ENCODE peak calls at places on chromosome X, in nine cellular contexts. Y is choroid plexus epithelial cell, P is fibroblast of villous mesenchyme, M is suprapubic skin, R is AG09309, Q is lower leg skin, E is tibial nerve, K is fibroblast of pulmonary artery, J is tibial artery. N is an unnamed sample.

GRCh38 chrX:25860322-25860721 is 277.8 kb upstream of the MAGEB18 start:
- DNase-seq in Y (no peak), P (no peak), M (no peak), R (no peak), Q (no peak), E (no peak), K (no peak), J (no peak), N (no peak)

GRCh38 chrX:149531599-149531998 is 9.2 kb upstream of the EOLA1 start:
- DNase-seq in Y (no peak), P (no peak), M (no peak), R (no peak), Q (peak), E (no peak), K (no peak), J (no peak), N (no peak)

GRCh38 chrX:12241026-12241425 is 102.8 kb downstream of the FRMPD4 start:
- DNase-seq in Y (no peak), P (no peak), M (no peak), R (no peak), Q (no peak), E (no peak), K (no peak), J (no peak), N (no peak)

GRCh38 chrX:101550825-101551767 is 749 bp downstream of the ARMCX1 start:
- DNase-seq in Y (peak), P (peak), M (peak), R (no peak), Q (peak), E (peak), K (peak), J (peak), N (no peak)

GRCh38 chrX:39335447-39336235 is 534.4 kb downstream of the MID1IP1 start:
- DNase-seq in Y (no peak), P (no peak), M (no peak), R (no peak), Q (peak), E (no peak), K (no peak), J (no peak), N (no peak)

GRCh38 chrX:9738146-9738545 is 27.5 kb downstream of the GPR143 start:
- DNase-seq in Y (peak), P (peak), M (no peak), R (no peak), Q (no peak), E (no peak), K (no peak), J (no peak), N (no peak)

GRCh38 chrX:137891431-137891830 is 325.5 kb downstream of the ZIC3 start:
- DNase-seq in Y (no peak), P (no peak), M (no peak), R (no peak), Q (no peak), E (no peak), K (no peak), J (no peak), N (no peak)

GRCh38 chrX:46554942-46555341 is 9.7 kb upstream of the ZNF674 start:
- DNase-seq in Y (peak), P (peak), M (no peak), R (no peak), Q (no peak), E (no peak), K (peak), J (no peak), N (no peak)

GRCh38 chrX:136191171-136191570 is 43.8 kb downstream of the FHL1 start:
- DNase-seq in Y (peak), P (no peak), M (no peak), R (no peak), Q (no peak), E (no peak), K (no peak), J (no peak), N (no peak)

GRCh38 chrX:154046262-154046771 is 26.6 kb upstream of the IRAK1 start:
- DNase-seq in Y (peak), P (peak), M (no peak), R (peak), Q (no peak), E (peak), K (peak), J (peak), N (peak)

GRCh38 chrX:13167444-13168207 is 123.2 kb upstream of the FAM9C start:
- DNase-seq in Y (peak), P (peak), M (no peak), R (peak), Q (no peak), E (no peak), K (peak), J (peak), N (no peak)

GRCh38 chrX:67604979-67605703 is 61.3 kb downstream of the AR start:
- DNase-seq in Y (peak), P (peak), M (no peak), R (peak), Q (no peak), E (no peak), K (peak), J (no peak), N (peak)

GRCh38 chrX:153226344-153227190 is 47.5 kb downstream of the MAGEA1 start:
- DNase-seq in Y (peak), P (peak), M (no peak), R (no peak), Q (no peak), E (peak), K (peak), J (peak), N (no peak)

GRCh38 chrX:136147966-136148365 is 633 bp downstream of the FHL1 start:
- DNase-seq in Y (no peak), P (no peak), M (peak), R (no peak), Q (no peak), E (no peak), K (no peak), J (no peak), N (no peak)

GRCh38 chrX:72020788-72021187 is 110.1 kb downstream of the NHSL2 start:
- DNase-seq in Y (no peak), P (no peak), M (no peak), R (no peak), Q (no peak), E (no peak), K (no peak), J (no peak), N (no peak)

GRCh38 chrX:63466690-63467089 is 115.6 kb upstream of the SPIN4 start:
- DNase-seq in Y (peak), P (no peak), M (no peak), R (no peak), Q (no peak), E (no peak), K (peak), J (no peak), N (no peak)

GRCh38 chrX:72258174-72258573 is 18.9 kb downstream of the RPS4X start:
- DNase-seq in Y (peak), P (peak), M (no peak), R (peak), Q (no peak), E (no peak), K (peak), J (no peak), N (peak)

GRCh38 chrX:155028192-155028591 is 1.5 kb downstream of the FUNDC2 start:
- DNase-seq in Y (no peak), P (no peak), M (no peak), R (no peak), Q (no peak), E (no peak), K (no peak), J (no peak), N (no peak)

GRCh38 chrX:42505057-42505456 is 272.9 kb downstream of the PPP1R2C start:
- DNase-seq in Y (no peak), P (no peak), M (no peak), R (no peak), Q (no peak), E (no peak), K (no peak), J (no peak), N (no peak)

GRCh38 chrX:70720721-70721120 is 187.8 kb downstream of the TEX11 start:
- DNase-seq in Y (peak), P (peak), M (no peak), R (no peak), Q (no peak), E (no peak), K (no peak), J (no peak), N (no peak)

GRCh38 chrX:154827624-154828408 is 6.6 kb downstream of the SMIM9 start:
- DNase-seq in Y (no peak), P (no peak), M (no peak), R (no peak), Q (no peak), E (no peak), K (no peak), J (no peak), N (no peak)

GRCh38 chrX:72644946-72645345 is 69.2 kb downstream of the PHKA1 start:
- DNase-seq in Y (no peak), P (no peak), M (no peak), R (no peak), Q (no peak), E (no peak), K (no peak), J (peak), N (no peak)

GRCh38 chrX:20378291-20378920 is 111.7 kb upstream of the RPS6KA3 start:
- DNase-seq in Y (no peak), P (no peak), M (no peak), R (no peak), Q (no peak), E (no peak), K (no peak), J (no peak), N (no peak)

GRCh38 chrX:49876750-49877149 is 2.5 kb upstream of the USP27X start:
- DNase-seq in Y (peak), P (peak), M (no peak), R (no peak), Q (no peak), E (no peak), K (peak), J (no peak), N (no peak)

DNA sequence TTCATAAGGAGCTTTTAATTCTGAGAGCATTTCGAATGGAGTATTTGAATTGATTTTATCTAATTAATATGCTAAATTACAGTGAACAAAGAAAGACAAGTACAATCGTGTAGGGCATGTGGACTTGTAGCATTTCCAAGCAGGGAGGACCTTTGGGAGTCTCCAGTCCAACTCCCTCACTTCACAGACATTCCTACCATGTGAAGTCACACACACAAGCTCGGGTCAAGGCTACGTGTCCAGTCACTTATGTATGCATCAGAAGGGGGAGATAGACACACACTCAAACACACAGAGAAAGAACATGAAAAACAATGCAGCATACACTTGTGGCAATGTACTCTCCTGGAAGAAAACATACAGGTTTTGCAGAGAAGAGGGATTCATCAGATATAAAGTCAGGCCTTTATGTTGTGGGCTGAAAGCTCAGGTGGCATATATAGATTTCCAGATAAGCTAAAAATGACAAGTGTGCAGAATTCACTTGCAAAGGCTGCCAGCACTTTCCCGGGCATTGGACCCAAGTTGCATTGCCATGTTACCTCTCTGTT is 136.1 kb upstream of the MID1 start:
- DNase-seq in Y (peak), P (peak), M (no peak), R (no peak), Q (no peak), E (no peak), K (peak), J (no peak), N (peak)
- TF ChIP-seq CTCF in Y (peak), P (no peak), M (no peak), R (peak), Q (no peak), E (no peak), K (no peak), J (no peak), N (no peak)

DNA sequence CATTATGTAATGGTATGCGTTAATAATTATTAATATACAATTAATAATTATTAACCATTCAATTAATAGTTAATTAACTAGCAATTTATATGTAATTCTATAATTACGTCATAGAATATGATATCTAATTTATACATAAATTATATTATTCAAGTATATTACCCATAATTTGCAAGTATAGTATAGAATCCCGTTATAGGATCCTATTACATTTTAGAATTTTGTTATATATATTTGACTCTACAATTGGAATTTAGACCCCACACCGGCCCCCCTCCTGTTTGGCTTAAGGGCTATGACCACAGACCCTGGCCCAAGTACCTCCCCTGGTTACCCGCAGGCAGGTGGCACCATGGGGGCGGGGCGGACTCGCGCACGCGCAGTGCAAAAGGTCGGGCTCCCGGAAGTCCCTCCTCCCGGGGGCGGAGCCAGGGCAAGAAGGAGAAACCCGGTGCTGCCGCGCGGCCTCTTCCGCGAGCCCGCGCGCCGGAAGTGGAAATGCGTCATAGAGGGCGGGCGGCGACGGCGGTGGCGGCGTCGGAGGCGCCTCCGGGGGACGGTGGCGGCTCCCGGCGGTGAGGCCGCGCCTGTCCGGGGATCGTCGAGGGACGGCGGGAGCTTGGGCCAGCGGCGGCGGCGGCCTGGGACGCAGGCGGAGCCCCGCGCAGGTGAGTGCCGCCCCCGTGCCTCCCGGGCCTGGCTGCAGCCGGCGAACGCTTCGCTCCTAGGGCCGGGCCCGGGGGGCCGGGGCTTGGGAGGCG is at the start of gene AKAP17A:
- DNase-seq in Y (peak), P (peak), M (peak), R (peak), Q (peak), E (peak), K (peak), J (peak), N (peak)
- TF ChIP-seq CTCF in Y (no peak), P (no peak), M (no peak), R (no peak), Q (no peak), E (no peak), K (no peak), J (no peak), N (no peak)

GRCh38 chrX:134764202-134764785 is 106.0 kb upstream of the PLAC1 start:
- DNase-seq in Y (peak), P (peak), M (no peak), R (no peak), Q (no peak), E (no peak), K (peak), J (no peak), N (no peak)
- TF ChIP-seq CTCF in Y (peak), P (peak), M (no peak), R (peak), Q (no peak), E (no peak), K (peak), J (no peak), N (no peak)

GRCh38 chrX:140697618-140698017 is 11.9 kb upstream of the LINC00632 start:
- DNase-seq in Y (no peak), P (no peak), M (no peak), R (no peak), Q (no peak), E (no peak), K (no peak), J (no peak), N (no peak)
- TF ChIP-seq CTCF in Y (no peak), P (no peak), M (no peak), R (no peak), Q (no peak), E (peak), K (no peak), J (no peak), N (peak)

GRCh38 chrX:38189431-38190128 is 31.1 kb downstream of the SRPX start:
- DNase-seq in Y (no peak), P (no peak), M (no peak), R (no peak), Q (no peak), E (no peak), K (no peak), J (no peak), N (no peak)

GRCh38 chrX:38192007-38192625 is 28.6 kb downstream of the SRPX start:
- DNase-seq in Y (peak), P (peak), M (no peak), R (no peak), Q (no peak), E (no peak), K (no peak), J (no peak), N (no peak)
- TF ChIP-seq CTCF in Y (peak), P (peak), M (peak), R (peak), Q (no peak), E (no peak), K (peak), J (no peak), N (peak)

N was measured in AG09319.